ENCODE peak calls at places on chromosomes 13 and 19, in nine cellular contexts. One of them, this sample, is unnamed.

GRCh38 chr13:110258876-110259631 is 47.9 kb downstream of the COL4A1 start:
- DNase-seq in CD8-positive, alpha-beta T cell: no peak
- DNase-seq in lower leg skin: peak; percentile 59
- DNase-seq in stomach: no peak
- DNase-seq in fibroblast of mammary gland: peak; percentile 57
- DNase-seq in lower lobe of right lung: no peak
- DNase-seq in PC-9: no peak
- DNase-seq in pancreas: no peak
- DNase-seq in NB4: no peak
- DNase-seq in this sample: no peak

GRCh38 chr13:41811588-41812021 is 149.3 kb downstream of the VWA8 start:
- DNase-seq in CD8-positive, alpha-beta T cell: no peak
- DNase-seq in lower leg skin: no peak
- DNase-seq in stomach: no peak
- DNase-seq in fibroblast of mammary gland: no peak
- DNase-seq in lower lobe of right lung: no peak
- DNase-seq in PC-9: no peak
- DNase-seq in pancreas: no peak
- DNase-seq in NB4: no peak
- DNase-seq in this sample: peak; percentile 12

GRCh38 chr13:30907167-30907761 is 1.2 kb downstream of the MEDAG start:
- DNase-seq in CD8-positive, alpha-beta T cell: no peak
- DNase-seq in lower leg skin: no peak
- DNase-seq in stomach: no peak
- DNase-seq in fibroblast of mammary gland: peak; percentile 61
- DNase-seq in lower lobe of right lung: peak; percentile 51
- DNase-seq in PC-9: no peak
- DNase-seq in pancreas: no peak
- DNase-seq in NB4: no peak
- DNase-seq in this sample: no peak

GRCh38 chr19:43984687-43985000 is 656 bp downstream of the ZNF155 start:
- DNase-seq in CD8-positive, alpha-beta T cell: no peak
- DNase-seq in lower leg skin: no peak
- DNase-seq in stomach: no peak
- DNase-seq in fibroblast of mammary gland: no peak
- DNase-seq in lower lobe of right lung: peak; percentile 52
- DNase-seq in PC-9: no peak
- DNase-seq in pancreas: no peak
- DNase-seq in NB4: no peak
- DNase-seq in this sample: no peak

GRCh38 chr19:53158119-53158656 is 665 bp downstream of the ZNF347 start:
- DNase-seq in CD8-positive, alpha-beta T cell: no peak
- DNase-seq in lower leg skin: peak; percentile 87
- DNase-seq in stomach: peak; percentile 29
- DNase-seq in fibroblast of mammary gland: peak; percentile 15
- DNase-seq in lower lobe of right lung: peak; percentile 56
- DNase-seq in PC-9: no peak
- DNase-seq in pancreas: peak; percentile 64
- DNase-seq in NB4: peak; percentile 51
- DNase-seq in this sample: peak; percentile 30

GRCh38 chr19:31054430-31054829 is 294.8 kb downstream of the TSHZ3 start:
- DNase-seq in CD8-positive, alpha-beta T cell: no peak
- DNase-seq in lower leg skin: no peak
- DNase-seq in stomach: peak; percentile 26
- DNase-seq in fibroblast of mammary gland: peak; percentile 72
- DNase-seq in lower lobe of right lung: no peak
- DNase-seq in PC-9: no peak
- DNase-seq in pancreas: no peak
- DNase-seq in NB4: peak; percentile 53
- DNase-seq in this sample: no peak

GRCh38 chr19:40217921-40218890 is at the start of gene TTC9B:
- DNase-seq in CD8-positive, alpha-beta T cell: peak; percentile 12
- DNase-seq in lower leg skin: no peak
- DNase-seq in stomach: no peak
- DNase-seq in fibroblast of mammary gland: no peak
- DNase-seq in lower lobe of right lung: no peak
- DNase-seq in PC-9: no peak
- DNase-seq in pancreas: peak; percentile 61
- DNase-seq in NB4: no peak
- DNase-seq in this sample: peak; percentile 67

GRCh38 chr13:110394371-110394841 is 87.3 kb downstream of the COL4A2 start:
- DNase-seq in CD8-positive, alpha-beta T cell: no peak
- DNase-seq in lower leg skin: no peak
- DNase-seq in stomach: no peak
- DNase-seq in fibroblast of mammary gland: peak; percentile 92
- DNase-seq in lower lobe of right lung: no peak
- DNase-seq in PC-9: peak; percentile 35
- DNase-seq in pancreas: no peak
- DNase-seq in NB4: no peak
- DNase-seq in this sample: no peak

GRCh38 chr13:100203696-100204367 is 114.9 kb downstream of the PCCA start:
- DNase-seq in CD8-positive, alpha-beta T cell: no peak
- DNase-seq in lower leg skin: no peak
- DNase-seq in stomach: no peak
- DNase-seq in fibroblast of mammary gland: peak; percentile 61
- DNase-seq in lower lobe of right lung: no peak
- DNase-seq in PC-9: no peak
- DNase-seq in pancreas: no peak
- DNase-seq in NB4: peak; percentile 63
- DNase-seq in this sample: no peak

GRCh38 chr19:47186337-47187022 is 44.5 kb downstream of the BBC3 start:
- DNase-seq in CD8-positive, alpha-beta T cell: peak; percentile 57
- DNase-seq in lower leg skin: no peak
- DNase-seq in stomach: no peak
- DNase-seq in fibroblast of mammary gland: no peak
- DNase-seq in lower lobe of right lung: no peak
- DNase-seq in PC-9: no peak
- DNase-seq in pancreas: no peak
- DNase-seq in NB4: no peak
- DNase-seq in this sample: peak; percentile 87

GRCh38 chr19:53965091-53965490 is 2.4 kb downstream of the CACNG8 start:
- DNase-seq in CD8-positive, alpha-beta T cell: no peak
- DNase-seq in lower leg skin: no peak
- DNase-seq in stomach: no peak
- DNase-seq in fibroblast of mammary gland: no peak
- DNase-seq in lower lobe of right lung: no peak
- DNase-seq in PC-9: no peak
- DNase-seq in pancreas: no peak
- DNase-seq in NB4: no peak
- DNase-seq in this sample: no peak

GRCh38 chr13:107554355-107554905 is 660.9 kb downstream of the LIG4 start:
- DNase-seq in CD8-positive, alpha-beta T cell: no peak
- DNase-seq in lower leg skin: no peak
- DNase-seq in stomach: no peak
- DNase-seq in fibroblast of mammary gland: no peak
- DNase-seq in lower lobe of right lung: no peak
- DNase-seq in PC-9: no peak
- DNase-seq in pancreas: no peak
- DNase-seq in NB4: no peak
- DNase-seq in this sample: no peak

GRCh38 chr19:19410553-19411550 is 5.4 kb downstream of the GATAD2A start:
- DNase-seq in CD8-positive, alpha-beta T cell: no peak
- DNase-seq in lower leg skin: no peak
- DNase-seq in stomach: no peak
- DNase-seq in fibroblast of mammary gland: no peak
- DNase-seq in lower lobe of right lung: no peak
- DNase-seq in PC-9: no peak
- DNase-seq in pancreas: no peak
- DNase-seq in NB4: no peak
- DNase-seq in this sample: peak; percentile 55

GRCh38 chr13:70613295-70613694 is 505.0 kb upstream of the KLHL1 start:
- DNase-seq in CD8-positive, alpha-beta T cell: no peak
- DNase-seq in lower leg skin: no peak
- DNase-seq in stomach: no peak
- DNase-seq in fibroblast of mammary gland: no peak
- DNase-seq in lower lobe of right lung: no peak
- DNase-seq in PC-9: no peak
- DNase-seq in pancreas: no peak
- DNase-seq in NB4: peak; percentile 5
- DNase-seq in this sample: no peak

GRCh38 chr19:48770223-48770622 is 14.9 kb downstream of the FGF21 start:
- DNase-seq in CD8-positive, alpha-beta T cell: no peak
- DNase-seq in lower leg skin: no peak
- DNase-seq in stomach: no peak
- DNase-seq in fibroblast of mammary gland: no peak
- DNase-seq in lower lobe of right lung: no peak
- DNase-seq in PC-9: peak; percentile 98
- DNase-seq in pancreas: no peak
- DNase-seq in NB4: no peak
- DNase-seq in this sample: no peak

GRCh38 chr13:26710166-26710565 is 50.4 kb downstream of the GPR12 start:
- DNase-seq in CD8-positive, alpha-beta T cell: no peak
- DNase-seq in lower leg skin: no peak
- DNase-seq in stomach: no peak
- DNase-seq in fibroblast of mammary gland: no peak
- DNase-seq in lower lobe of right lung: no peak
- DNase-seq in PC-9: no peak
- DNase-seq in pancreas: no peak
- DNase-seq in NB4: no peak
- DNase-seq in this sample: no peak

GRCh38 chr13:50267917-50268316 is 252.7 kb downstream of the KCNRG start:
- DNase-seq in CD8-positive, alpha-beta T cell: no peak
- DNase-seq in lower leg skin: no peak
- DNase-seq in stomach: peak; percentile 64
- DNase-seq in fibroblast of mammary gland: no peak
- DNase-seq in lower lobe of right lung: no peak
- DNase-seq in PC-9: peak; percentile 86
- DNase-seq in pancreas: no peak
- DNase-seq in NB4: no peak
- DNase-seq in this sample: no peak

GRCh38 chr13:87999141-87999765 is 328.1 kb downstream of the SLITRK5 start:
- DNase-seq in CD8-positive, alpha-beta T cell: no peak
- DNase-seq in lower leg skin: no peak
- DNase-seq in stomach: no peak
- DNase-seq in fibroblast of mammary gland: peak; percentile 29
- DNase-seq in lower lobe of right lung: no peak
- DNase-seq in PC-9: no peak
- DNase-seq in pancreas: no peak
- DNase-seq in NB4: no peak
- DNase-seq in this sample: no peak

GRCh38 chr13:43805071-43805468 is 18.3 kb upstream of the ENOX1 start:
- DNase-seq in CD8-positive, alpha-beta T cell: no peak
- DNase-seq in lower leg skin: no peak
- DNase-seq in stomach: no peak
- DNase-seq in fibroblast of mammary gland: peak; percentile 100
- DNase-seq in lower lobe of right lung: no peak
- DNase-seq in PC-9: peak; percentile 74
- DNase-seq in pancreas: no peak
- DNase-seq in NB4: no peak
- DNase-seq in this sample: no peak

GRCh38 chr19:18109731-18110671 is 12.4 kb downstream of the MAST3 start:
- DNase-seq in CD8-positive, alpha-beta T cell: no peak
- DNase-seq in lower leg skin: no peak
- DNase-seq in stomach: peak; percentile 66
- DNase-seq in fibroblast of mammary gland: no peak
- DNase-seq in lower lobe of right lung: peak; percentile 85
- DNase-seq in PC-9: no peak
- DNase-seq in pancreas: peak; percentile 87
- DNase-seq in NB4: peak; percentile 58
- DNase-seq in this sample: peak; percentile 64

DNA sequence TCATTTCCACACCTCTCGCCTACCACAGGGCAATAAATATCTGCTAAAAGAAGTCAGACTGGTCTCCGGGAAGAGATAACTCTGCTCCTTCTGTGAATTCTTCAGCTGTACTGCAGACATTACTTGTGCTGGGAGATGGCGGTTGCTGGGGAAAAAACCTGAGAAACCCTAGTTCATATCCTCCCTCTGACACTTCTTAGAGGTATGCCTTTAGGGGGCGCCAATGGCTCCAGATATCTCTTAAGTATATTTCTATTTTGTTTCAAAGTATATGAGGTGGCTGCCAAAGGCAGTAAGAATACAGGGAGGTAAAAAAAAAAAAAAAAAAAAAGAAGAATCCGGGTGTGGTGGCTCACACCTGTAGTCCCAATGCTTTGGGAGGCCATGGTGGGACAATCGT is 175.2 kb downstream of the PAN3 start:
- DNase-seq in CD8-positive, alpha-beta T cell: no peak
- DNase-seq in lower leg skin: no peak
- DNase-seq in stomach: no peak
- DNase-seq in fibroblast of mammary gland: peak; percentile 55
- DNase-seq in lower lobe of right lung: no peak
- DNase-seq in PC-9: no peak
- DNase-seq in pancreas: no peak
- DNase-seq in NB4: peak; percentile 70
- DNase-seq in this sample: peak; percentile 32
- TF ChIP-seq CTCF in CD8-positive, alpha-beta T cell: no peak
- TF ChIP-seq CTCF in lower leg skin: no peak
- TF ChIP-seq CTCF in stomach: no peak
- TF ChIP-seq CTCF in fibroblast of mammary gland: peak; percentile 43
- TF ChIP-seq CTCF in lower lobe of right lung: peak; percentile 21
- TF ChIP-seq CTCF in PC-9: no peak
- TF ChIP-seq CTCF in pancreas: no peak
- TF ChIP-seq CTCF in NB4: peak; percentile 52
- TF ChIP-seq CTCF in this sample: peak; percentile 22

GRCh38 chr19:13117176-13117771 is 734 bp upstream of the TRMT1 start:
- DNase-seq in CD8-positive, alpha-beta T cell: no peak
- DNase-seq in lower leg skin: no peak
- DNase-seq in stomach: no peak
- DNase-seq in fibroblast of mammary gland: no peak
- DNase-seq in lower lobe of right lung: peak; percentile 41
- DNase-seq in PC-9: peak; percentile 46
- DNase-seq in pancreas: no peak
- DNase-seq in NB4: no peak
- DNase-seq in this sample: no peak
- TF ChIP-seq CTCF in CD8-positive, alpha-beta T cell: no peak
- TF ChIP-seq CTCF in lower leg skin: no peak
- TF ChIP-seq CTCF in stomach: no peak
- TF ChIP-seq CTCF in fibroblast of mammary gland: no peak
- TF ChIP-seq CTCF in lower lobe of right lung: no peak
- TF ChIP-seq CTCF in PC-9: no peak
- TF ChIP-seq CTCF in pancreas: no peak
- TF ChIP-seq CTCF in NB4: no peak
- TF ChIP-seq CTCF in this sample: no peak

GRCh38 chr19:49890349-49891311 is 6.1 kb downstream of the IL4I1 start:
- DNase-seq in CD8-positive, alpha-beta T cell: peak; percentile 35
- DNase-seq in lower leg skin: no peak
- DNase-seq in stomach: peak; percentile 57
- DNase-seq in fibroblast of mammary gland: no peak
- DNase-seq in lower lobe of right lung: peak; percentile 71
- DNase-seq in PC-9: peak; percentile 35
- DNase-seq in pancreas: peak; percentile 75
- DNase-seq in NB4: no peak
- DNase-seq in this sample: peak; percentile 84
- TF ChIP-seq CTCF in CD8-positive, alpha-beta T cell: peak; percentile 65
- TF ChIP-seq CTCF in lower leg skin: no peak
- TF ChIP-seq CTCF in stomach: no peak
- TF ChIP-seq CTCF in fibroblast of mammary gland: no peak
- TF ChIP-seq CTCF in lower lobe of right lung: no peak
- TF ChIP-seq CTCF in PC-9: peak; percentile 44
- TF ChIP-seq CTCF in pancreas: no peak
- TF ChIP-seq CTCF in NB4: no peak
- TF ChIP-seq CTCF in this sample: no peak

DNA sequence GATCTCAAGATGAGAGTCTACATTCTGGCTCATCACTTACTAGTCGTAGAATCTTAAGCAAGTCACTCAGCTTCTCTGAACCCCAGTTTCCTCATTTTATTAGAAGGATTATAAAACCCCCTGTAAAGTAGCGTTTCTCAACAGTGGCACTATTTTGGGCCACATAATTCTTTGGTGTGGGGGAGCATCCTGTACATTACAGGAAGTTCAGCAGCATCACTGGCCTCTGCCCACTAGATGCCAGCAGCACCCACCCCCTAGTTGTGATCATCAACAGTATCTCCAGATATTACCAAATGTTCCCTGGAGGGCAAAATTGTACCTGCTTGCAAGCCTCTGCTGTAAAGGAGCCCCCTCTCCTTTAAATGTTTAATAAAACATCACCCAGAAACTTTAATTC is 22.6 kb downstream of the STARD13 start:
- DNase-seq in CD8-positive, alpha-beta T cell: no peak
- DNase-seq in lower leg skin: no peak
- DNase-seq in stomach: no peak
- DNase-seq in fibroblast of mammary gland: no peak
- DNase-seq in lower lobe of right lung: no peak
- DNase-seq in PC-9: no peak
- DNase-seq in pancreas: no peak
- DNase-seq in NB4: peak; percentile 47
- DNase-seq in this sample: no peak
- TF ChIP-seq CTCF in CD8-positive, alpha-beta T cell: no peak
- TF ChIP-seq CTCF in lower leg skin: no peak
- TF ChIP-seq CTCF in stomach: no peak
- TF ChIP-seq CTCF in fibroblast of mammary gland: peak; percentile 10
- TF ChIP-seq CTCF in lower lobe of right lung: no peak
- TF ChIP-seq CTCF in PC-9: no peak
- TF ChIP-seq CTCF in pancreas: no peak
- TF ChIP-seq CTCF in NB4: peak; percentile 16
- TF ChIP-seq CTCF in this sample: no peak

This sample was measured in GM10248.